ENCODE peak calls at places on chromosome 1, in nine cellular contexts. V is stimulated activated CD4-positive, alpha-beta T cell treated with anti-CD3 and anti-CD28 coated beads, Interleukin-1b, Interleukin-23, amount 100 ng/mL, for 24 hours; W is GF-D8; R is heart left ventricle; K is GM23248; C is T-helper 1 cell; U is HT1080; Y is choroid plexus epithelial cell; X is AG09309. E is an unnamed sample.

GRCh38 chr1:238961790-238962189 is 424.6 kb upstream of the CHRM3 start:
- DNase-seq in C (no peak), R (no peak), U (no peak), K (no peak), V (no peak), X (no peak), Y (no peak), W (no peak), E (no peak)

GRCh38 chr1:32198237-32199042 is 2.0 kb upstream of the CCDC28B start:
- DNase-seq in C (no peak), K (no peak), X (no peak), W (no peak), R (no peak), V (no peak), U (no peak), Y (no peak), E (no peak)

GRCh38 chr1:160046494-160047115 is 14.8 kb upstream of the PIGM start:
- DNase-seq in Y (peak; percentile 61), X (no peak), R (peak; percentile 61), U (peak; percentile 21), V (no peak), W (peak; percentile 25), K (peak; percentile 76), C (peak; percentile 43), E (no peak)

GRCh38 chr1:151193856-151194255 is 3.9 kb upstream of the VPS72 start:
- DNase-seq in C (no peak), W (no peak), U (peak; percentile 14), Y (no peak), K (peak; percentile 32), X (no peak), V (no peak), R (no peak), E (no peak)

GRCh38 chr1:8203056-8203455 is 114.9 kb upstream of the SLC45A1 start:
- DNase-seq in K (no peak), W (no peak), Y (no peak), R (no peak), V (no peak), C (no peak), U (no peak), X (no peak), E (no peak)

GRCh38 chr1:44655609-44656008 is 18.7 kb downstream of the TMEM53 start:
- DNase-seq in X (no peak), C (no peak), K (peak; percentile 43), W (no peak), U (peak; percentile 45), V (no peak), Y (peak; percentile 29), R (no peak), E (no peak)

GRCh38 chr1:224211262-224211962 is 28.4 kb downstream of the DEGS1 start:
- DNase-seq in X (peak; percentile 32), W (no peak), C (no peak), R (no peak), U (peak; percentile 41), K (peak; percentile 78), V (no peak), Y (peak; percentile 89), E (no peak)

GRCh38 chr1:216758182-216758581 is 35.0 kb upstream of the ESRRG start:
- DNase-seq in V (no peak), R (no peak), W (no peak), K (no peak), X (no peak), Y (no peak), U (no peak), C (no peak), E (no peak)

GRCh38 chr1:237590381-237590780 is 300.3 kb downstream of the ZP4 start:
- DNase-seq in W (no peak), R (no peak), C (no peak), Y (no peak), X (no peak), V (no peak), K (peak; percentile 2), U (peak; percentile 85), E (no peak)

E was measured in NT2/D1.